ENCODE peak calls at places on chromosomes 11 and 22, in four cellular contexts. N is neural crest cell, A is LNCaP clone FGC, D is GM20000. H is an unnamed sample.
A peak's percentile ranks its signal among the peaks of the same experiment; 100 is the strongest.

GRCh38 chr22:42511401-42511891 is 8.2 kb downstream of the RRP7A start:
- DNase-seq in N (no peak), A (no peak), D (no peak), H (no peak)

GRCh38 chr11:134498326-134499139 is 86.5 kb upstream of the B3GAT1 start:
- DNase-seq in N (no peak), A (peak; percentile 77), D (no peak), H (no peak)

GRCh38 chr22:27405672-27406388 is 395.7 kb downstream of the MN1 start:
- DNase-seq in N (peak; percentile 78), A (no peak), D (peak; percentile 38), H (peak; percentile 4)

GRCh38 chr11:132048040-132048439 is 677.6 kb downstream of the NTM start:
- DNase-seq in N (no peak), A (no peak), D (no peak), H (no peak)

GRCh38 chr11:47003180-47003877 is 66.8 kb downstream of the CSTPP1 start:
- DNase-seq in N (no peak), A (peak; percentile 11), D (no peak), H (no peak)

GRCh38 chr11:113504071-113504470 is 28.9 kb upstream of the DRD2 start:
- DNase-seq in N (no peak), A (no peak), D (no peak), H (no peak)

GRCh38 chr11:133081730-133082452 is 450.4 kb downstream of the OPCML start:
- DNase-seq in N (no peak), A (no peak), D (no peak), H (no peak)

GRCh38 chr22:47374273-47374771 is 611.9 kb downstream of the TBC1D22A start:
- DNase-seq in N (no peak), A (no peak), D (no peak), H (no peak)

GRCh38 chr11:122690801-122691649 is 35.5 kb downstream of the UBASH3B start:
- DNase-seq in N (no peak), A (no peak), D (no peak), H (peak; percentile 21)

GRCh38 chr11:75101424-75102128 is 4.9 kb upstream of the OR2AT4 start:
- DNase-seq in N (no peak), A (no peak), D (no peak), H (no peak)

GRCh38 chr11:73625690-73626318 is 20.6 kb upstream of the PLEKHB1 start:
- DNase-seq in N (peak; percentile 78), A (peak; percentile 57), D (peak; percentile 79), H (peak; percentile 39)

GRCh38 chr11:47980093-47980906 is at the start of gene PTPRJ:
- DNase-seq in N (peak; percentile 51), A (no peak), D (peak; percentile 86), H (no peak)

GRCh38 chr11:125685228-125685627 is 4.6 kb upstream of the ACRV1 start:
- DNase-seq in N (no peak), A (no peak), D (no peak), H (no peak)

DNA sequence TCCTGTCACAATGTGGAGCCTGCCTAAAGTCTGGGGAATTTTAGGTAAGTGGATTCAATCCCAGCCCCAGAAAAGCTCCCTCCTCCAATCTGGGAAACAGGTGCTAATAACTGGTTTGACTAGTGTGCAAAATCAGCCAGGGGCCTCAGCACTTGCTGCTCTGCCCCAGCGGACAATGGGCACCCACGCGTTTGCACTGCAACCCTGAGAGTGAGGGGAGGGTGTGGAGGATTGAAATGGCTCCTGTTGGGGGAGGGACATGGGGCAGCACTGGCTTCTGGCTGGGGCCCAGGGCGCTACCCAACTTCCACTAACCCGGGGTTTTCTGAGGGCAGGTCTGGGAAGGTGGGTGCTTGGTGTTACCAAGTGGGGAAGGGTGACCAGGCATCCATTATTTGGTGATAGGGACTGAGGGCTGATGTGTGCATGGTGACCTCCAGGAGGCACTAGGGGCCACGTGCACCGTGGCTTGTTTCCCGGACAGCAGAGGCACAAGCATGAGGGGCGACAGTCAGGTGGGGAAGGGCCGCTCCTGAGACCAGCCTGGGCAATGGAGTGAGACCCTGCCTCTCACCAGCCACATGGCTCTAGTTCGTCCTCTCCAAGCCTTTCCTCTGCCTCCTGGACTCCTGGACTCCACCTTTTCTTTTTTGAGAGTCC is 4.3 kb upstream of the PNPLA5 start:
- DNase-seq in N (no peak), A (no peak), D (no peak), H (no peak)
- TF ChIP-seq CTCF in N (no peak), A (no peak), D (no peak), H (peak; percentile 29)

GRCh38 chr11:535519-536454 is at the start of gene HRAS:
- DNase-seq in N (peak; percentile 90), A (peak; percentile 62), D (peak; percentile 100), H (peak; percentile 89)

GRCh38 chr11:533586-534196 is 1.7 kb downstream of the HRAS start:
- DNase-seq in N (no peak), A (no peak), D (no peak), H (no peak)

GRCh38 chr11:534197-534591 is 1.2 kb downstream of the HRAS start:
- DNase-seq in N (no peak), A (no peak), D (no peak), H (no peak)

GRCh38 chr11:533049-533585 is 2.3 kb downstream of the HRAS start:
- DNase-seq in N (no peak), A (no peak), D (no peak), H (no peak)

DNA sequence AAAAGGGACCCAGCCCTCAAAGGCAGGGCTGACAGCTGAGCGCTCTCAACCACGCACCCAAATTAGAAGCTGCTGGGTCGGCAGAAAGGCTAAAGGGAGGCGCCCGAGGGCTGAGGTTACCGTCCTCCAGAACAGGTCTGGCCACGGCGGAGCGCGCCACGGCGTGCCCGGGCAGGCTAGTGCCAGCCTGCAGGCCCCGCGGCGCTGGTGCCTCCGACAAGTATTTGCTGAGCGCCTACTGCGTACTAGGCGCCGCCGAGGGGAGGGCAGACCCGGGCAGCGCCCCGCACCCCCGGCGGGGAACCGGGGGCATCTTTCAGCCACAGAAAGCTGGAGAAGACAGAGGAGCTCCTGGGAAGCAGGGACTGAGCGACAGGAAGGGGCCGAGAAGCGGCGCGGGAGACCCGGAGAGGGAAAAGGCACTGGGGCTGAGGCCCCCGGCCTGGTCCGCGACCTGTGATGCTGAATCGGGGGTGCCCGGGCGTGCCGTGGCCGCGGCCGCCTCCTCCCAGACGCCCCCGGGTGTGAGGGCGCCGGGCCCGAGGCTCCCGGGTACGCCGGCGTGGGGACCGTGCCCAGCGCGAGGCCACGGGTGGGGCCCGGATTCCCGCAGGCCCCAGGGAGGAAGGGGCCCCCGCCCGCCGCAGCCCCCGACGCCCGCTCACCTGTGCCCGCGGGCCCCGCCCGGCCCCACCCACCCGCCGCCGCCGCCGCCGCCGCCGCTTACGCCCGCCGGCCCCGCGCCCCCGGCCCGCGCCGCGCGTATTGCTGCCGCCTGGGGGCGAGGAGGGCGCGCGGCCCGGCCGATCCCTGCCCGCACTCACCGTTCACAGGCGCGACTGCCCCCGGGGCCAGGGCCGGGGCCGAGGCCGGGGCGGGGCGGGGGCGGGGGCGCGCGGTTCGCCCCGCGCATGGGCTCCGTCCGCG is 521 bp downstream of the HRAS start:
- DNase-seq in N (no peak), A (peak; percentile 25), D (peak; percentile 64), H (no peak)
- TF ChIP-seq CTCF in N (no peak), A (peak; percentile 42), D (peak; percentile 2), H (peak; percentile 9)

DNA sequence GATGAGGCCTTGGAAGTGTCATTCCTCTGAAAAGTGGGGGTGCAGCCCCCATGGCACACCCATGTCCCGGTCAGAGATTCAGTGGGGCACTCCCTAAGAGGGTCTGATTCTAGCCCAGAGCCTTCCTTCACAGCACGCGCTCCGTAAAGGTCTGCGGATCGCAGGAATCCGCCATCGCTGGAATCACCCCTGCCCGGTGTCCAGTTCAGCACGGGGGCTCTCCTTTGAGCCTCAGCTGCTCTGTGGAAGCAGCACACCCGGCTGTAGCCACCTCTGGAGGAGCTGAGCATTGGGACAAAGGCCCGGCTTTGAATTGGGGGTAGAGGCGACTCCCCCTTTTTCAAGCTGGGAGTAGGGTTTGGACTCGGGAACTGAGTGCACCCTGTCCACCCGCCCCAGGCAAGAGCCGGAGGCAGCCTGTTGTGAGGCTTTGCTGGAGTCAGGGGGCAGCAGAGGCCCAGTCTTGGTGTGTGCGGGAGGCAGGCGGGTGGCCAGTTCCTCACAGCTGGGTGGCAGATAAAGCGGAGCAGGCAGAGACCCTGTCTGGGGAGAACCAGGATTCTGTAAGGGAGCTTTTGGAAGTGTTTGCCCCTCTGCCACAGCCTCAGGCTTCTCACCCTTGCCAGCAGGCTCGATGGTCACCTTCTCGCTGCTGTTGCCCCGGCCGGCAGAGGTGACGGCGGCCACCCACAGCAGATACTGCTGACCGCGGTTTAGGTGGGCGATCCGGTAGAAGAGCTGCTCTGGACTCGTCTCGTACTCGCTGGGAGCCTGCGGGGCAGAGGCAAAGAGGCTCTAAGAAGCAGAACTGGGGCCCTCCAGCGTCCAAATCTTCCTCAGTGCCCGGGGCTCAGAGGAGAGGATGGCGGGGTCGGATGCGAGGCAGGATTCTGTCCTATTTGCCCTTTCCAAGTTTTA is 115.9 kb downstream of the CEP164 start:
- DNase-seq in N (peak; percentile 69), A (no peak), D (peak; percentile 52), H (peak; percentile 12)
- TF ChIP-seq CTCF in N (peak; percentile 68), A (peak; percentile 88), D (peak; percentile 37), H (peak; percentile 63)

GRCh38 chr11:124622531-124623451 is at the start of gene TBRG1:
- DNase-seq in N (peak; percentile 73), A (peak; percentile 77), D (peak; percentile 88), H (peak; percentile 79)

GRCh38 chr11:124623861-124624525 is 1.3 kb downstream of the TBRG1 start:
- DNase-seq in N (no peak), A (no peak), D (no peak), H (peak; percentile 26)

GRCh38 chr11:124618863-124619262 is 3.8 kb upstream of the TBRG1 start:
- DNase-seq in N (no peak), A (no peak), D (no peak), H (no peak)
- TF ChIP-seq CTCF in N (no peak), A (no peak), D (no peak), H (no peak)

DNA sequence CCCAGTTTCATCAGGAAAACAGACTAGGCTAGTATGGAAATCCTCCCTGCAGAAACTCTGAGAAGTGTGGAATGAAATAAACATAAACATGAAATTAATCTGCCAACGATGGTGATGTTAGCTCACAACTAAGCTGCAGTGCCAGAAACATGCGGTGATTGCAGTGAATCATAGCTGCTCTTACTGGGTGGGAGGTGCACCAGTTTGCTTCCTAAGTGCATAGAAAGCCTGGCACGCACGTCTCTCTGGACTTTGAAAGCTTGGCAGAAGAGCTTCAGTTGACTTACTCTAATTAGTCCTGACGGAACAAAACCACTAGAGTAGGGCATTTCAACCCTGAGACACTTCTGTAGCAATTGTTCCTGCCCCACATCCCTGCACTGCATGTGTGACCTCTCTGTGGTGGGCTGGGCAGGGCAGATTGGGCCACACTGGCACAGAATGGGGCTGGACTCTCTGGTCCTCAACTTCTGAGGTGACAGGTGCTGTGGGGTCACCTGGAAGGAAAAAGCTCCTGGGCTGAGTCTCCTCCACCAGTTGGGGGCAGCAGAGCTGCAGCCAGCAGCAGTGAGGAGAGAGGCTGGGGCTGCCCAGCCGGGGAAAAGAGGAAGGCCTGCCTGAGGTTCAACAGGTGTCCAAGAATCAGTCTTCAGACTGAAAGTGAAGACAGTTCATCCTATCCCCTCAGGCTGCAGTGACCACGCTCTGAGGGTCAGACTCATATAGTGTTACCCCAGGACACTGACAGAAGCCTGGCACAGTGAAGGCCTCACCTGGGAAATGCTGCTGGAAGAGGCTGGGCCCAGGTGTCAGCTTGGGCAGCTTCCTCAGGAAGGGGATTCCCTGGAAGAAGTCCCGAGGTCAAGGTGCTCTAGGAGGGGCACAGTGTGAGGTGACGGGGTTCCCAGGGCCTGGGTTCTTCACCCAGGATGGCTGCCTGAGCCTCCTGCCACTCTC is 40.5 kb downstream of the GGTLC2 start:
- DNase-seq in N (no peak), A (no peak), D (peak; percentile 54), H (peak; percentile 35)
- TF ChIP-seq CTCF in N (peak; percentile 48), A (peak; percentile 58), D (peak; percentile 47), H (peak; percentile 70)

GRCh38 chr22:17980013-17980510 is 44.3 kb downstream of the MICAL3 start:
- DNase-seq in N (no peak), A (no peak), D (no peak), H (no peak)
- TF ChIP-seq CTCF in N (no peak), A (no peak), D (no peak), H (no peak)

H was measured in HFFc6.